ENCODE peak calls at places on chromosomes 2 and 18, in nine cellular contexts. Y is KBM-7, M is SJSA1, C is fibroblast of lung, J is PC-3, I is GM13977, F is HT1080, D is DMS153, S is T47D. T is an unnamed sample.

GRCh38 chr2:234033174-234033573 is 17.3 kb upstream of the SPP2 start:
- DNase-seq in M (no peak), Y (no peak), S (no peak), D (no peak), I (no peak), J (no peak), C (peak), F (peak), T (no peak)

GRCh38 chr2:216069028-216069427 is 12.6 kb downstream of the PECR start:
- DNase-seq in M (no peak), C (no peak), Y (no peak), D (no peak), F (no peak), J (no peak), S (no peak), I (no peak), T (no peak)

GRCh38 chr2:2839393-2840096 is 508.5 kb upstream of the MYT1L start:
- DNase-seq in S (no peak), M (no peak), J (no peak), D (no peak), I (no peak), C (no peak), F (no peak), Y (no peak), T (no peak)

GRCh38 chr2:126761981-126762878 is 106.3 kb downstream of the GYPC start:
- DNase-seq in I (no peak), Y (no peak), M (no peak), D (no peak), J (no peak), S (no peak), F (no peak), C (no peak), T (no peak)

GRCh38 chr2:150169230-150169629 is 318.2 kb downstream of the RND3 start:
- DNase-seq in M (no peak), D (no peak), C (peak), Y (no peak), S (no peak), J (peak), I (no peak), F (peak), T (peak)

GRCh38 chr2:186424265-186424664 is 61.8 kb upstream of the ZC3H15 start:
- DNase-seq in Y (no peak), J (no peak), S (no peak), F (no peak), D (no peak), M (no peak), C (no peak), I (no peak), T (no peak)

GRCh38 chr18:5770176-5770575 is 125.1 kb downstream of the TMEM200C start:
- DNase-seq in D (no peak), S (no peak), M (no peak), J (no peak), F (no peak), I (no peak), C (no peak), Y (no peak), T (no peak)

GRCh38 chr2:75574106-75574505 is 13.4 kb upstream of the EVA1A start:
- DNase-seq in D (no peak), M (no peak), J (peak), C (no peak), Y (no peak), I (no peak), F (peak), S (no peak), T (peak)

GRCh38 chr2:24409700-24410556 is 49.6 kb upstream of the ITSN2 start:
- DNase-seq in M (peak), D (peak), Y (peak), F (peak), C (peak), S (peak), J (peak), I (peak), T (peak)

GRCh38 chr2:224183086-224183485 is 144.0 kb upstream of the SERPINE2 start:
- DNase-seq in M (no peak), Y (no peak), C (peak), D (no peak), F (no peak), J (no peak), S (no peak), I (no peak), T (no peak)

GRCh38 chr2:62919041-62919440 is 131.6 kb upstream of the OTX1 start:
- DNase-seq in J (no peak), I (no peak), M (no peak), C (no peak), D (no peak), S (no peak), Y (peak), F (no peak), T (no peak)

GRCh38 chr2:201890447-201890846 is 84.1 kb downstream of the CDK15 start:
- DNase-seq in M (peak), I (no peak), Y (no peak), S (no peak), C (peak), J (peak), D (no peak), F (no peak), T (peak)

GRCh38 chr2:61700465-61700864 is 153.4 kb downstream of the FAM161A start:
- DNase-seq in C (no peak), Y (no peak), S (no peak), D (no peak), I (no peak), J (no peak), F (no peak), M (no peak), T (no peak)

GRCh38 chr2:224909885-224910517 is 132.3 kb downstream of the DOCK10 start:
- DNase-seq in C (peak), I (no peak), M (no peak), F (peak), D (peak), Y (no peak), J (no peak), S (peak), T (peak)